ENCODE peak calls at places on chromosomes 3 and 15, in nine cellular contexts. N is osteoblast; S is GM23338; Q is HepG2; O is cardiac muscle cell; E is HCT116; K is prostate gland; J is CD8-positive, alpha-beta memory T cell; R is stomach. Z is an unnamed sample. For H3K4me1, the result is how much of the 10 kb centered on the place peaks cover.

GRCh38 chr3:184261270-184262165 is at the start of gene CAMK2N2:
- DNase-seq in K (peak), R (peak), N (peak), S (peak), Q (peak), J (peak), O (peak), E (no peak), Z (no peak)

GRCh38 chr3:55409802-55410201 is 77.3 kb downstream of the WNT5A start:
- DNase-seq in K (no peak), E (no peak), R (no peak), J (no peak), Q (no peak), N (no peak), S (no peak), O (no peak), Z (no peak)

GRCh38 chr3:191783039-191783438 is 322.1 kb downstream of the PYDC2 start:
- DNase-seq in R (no peak), K (no peak), E (no peak), Q (no peak), N (no peak), J (no peak), O (no peak), S (no peak), Z (no peak)

GRCh38 chr15:42984534-42985034 is 64.0 kb upstream of the TTBK2 start:
- DNase-seq in O (no peak), Q (no peak), J (no peak), K (no peak), N (no peak), R (no peak), S (no peak), E (no peak), Z (no peak)

GRCh38 chr3:36562945-36563344 is 182.6 kb downstream of the STAC start:
- DNase-seq in N (no peak), K (no peak), S (no peak), J (no peak), R (no peak), O (no peak), Q (no peak), E (no peak), Z (no peak)

GRCh38 chr15:93141373-93141790 is 52.4 kb upstream of the RGMA start:
- DNase-seq in Q (no peak), J (peak), N (no peak), R (no peak), O (no peak), E (no peak), K (no peak), S (no peak), Z (peak)

GRCh38 chr3:189646902-189647542 is 15.8 kb downstream of the TP63 start:
- DNase-seq in E (no peak), J (no peak), O (no peak), Q (no peak), K (no peak), N (no peak), R (no peak), S (no peak), Z (no peak)

GRCh38 chr3:56061227-56061626 is 407.0 kb downstream of the ERC2 start:
- DNase-seq in Q (no peak), N (no peak), O (no peak), S (no peak), K (no peak), J (no peak), E (no peak), R (no peak), Z (no peak)

GRCh38 chr3:43190682-43191081 is 84.8 kb upstream of the POMGNT2 start:
- DNase-seq in R (no peak), N (no peak), O (no peak), Q (no peak), K (no peak), J (no peak), E (no peak), S (no peak), Z (no peak)

GRCh38 chr15:82139823-82140268 is 94.0 kb upstream of the MEX3B start:
- DNase-seq in R (no peak), J (no peak), E (peak), S (peak), K (no peak), N (no peak), O (peak), Q (peak), Z (no peak)

GRCh38 chr3:45803252-45803935 is 7.1 kb upstream of the SLC6A20 start:
- DNase-seq in K (no peak), N (no peak), S (no peak), J (no peak), Q (no peak), O (no peak), R (no peak), E (no peak), Z (no peak)

GRCh38 chr15:82624008-82624407 is 23.2 kb downstream of the CPEB1 start:
- DNase-seq in S (no peak), N (peak), K (no peak), O (no peak), Q (no peak), J (no peak), E (no peak), R (no peak), Z (no peak)

GRCh38 chr3:172069473-172069872 is 30.1 kb downstream of the FNDC3B start:
- DNase-seq in S (peak), J (no peak), E (no peak), N (no peak), Q (no peak), R (no peak), O (no peak), K (no peak), Z (no peak)

GRCh38 chr3:172068977-172069376 is 29.6 kb downstream of the FNDC3B start:
- DNase-seq in O (no peak), R (no peak), S (no peak), K (no peak), E (no peak), J (no peak), N (no peak), Q (no peak), Z (no peak)

GRCh38 chr3:172071780-172072179 is 32.4 kb downstream of the FNDC3B start:
- DNase-seq in S (no peak), N (no peak), O (no peak), Q (no peak), E (no peak), J (no peak), K (no peak), R (no peak), Z (no peak)

GRCh38 chr3:172070799-172071198 is 31.4 kb downstream of the FNDC3B start:
- DNase-seq in K (no peak), O (no peak), Q (no peak), R (no peak), S (no peak), N (no peak), E (no peak), J (no peak), Z (no peak)

GRCh38 chr3:172070269-172070668 is 30.9 kb downstream of the FNDC3B start:
- DNase-seq in K (no peak), E (no peak), S (no peak), Q (no peak), R (no peak), O (no peak), J (no peak), N (no peak), Z (no peak)
- H3K4me1 ChIP-seq in K (under half), E (under half), S (half or more), Q (half or more), R (half or more), O (under half), J (under half), N (half or more), Z (half or more)

DNA sequence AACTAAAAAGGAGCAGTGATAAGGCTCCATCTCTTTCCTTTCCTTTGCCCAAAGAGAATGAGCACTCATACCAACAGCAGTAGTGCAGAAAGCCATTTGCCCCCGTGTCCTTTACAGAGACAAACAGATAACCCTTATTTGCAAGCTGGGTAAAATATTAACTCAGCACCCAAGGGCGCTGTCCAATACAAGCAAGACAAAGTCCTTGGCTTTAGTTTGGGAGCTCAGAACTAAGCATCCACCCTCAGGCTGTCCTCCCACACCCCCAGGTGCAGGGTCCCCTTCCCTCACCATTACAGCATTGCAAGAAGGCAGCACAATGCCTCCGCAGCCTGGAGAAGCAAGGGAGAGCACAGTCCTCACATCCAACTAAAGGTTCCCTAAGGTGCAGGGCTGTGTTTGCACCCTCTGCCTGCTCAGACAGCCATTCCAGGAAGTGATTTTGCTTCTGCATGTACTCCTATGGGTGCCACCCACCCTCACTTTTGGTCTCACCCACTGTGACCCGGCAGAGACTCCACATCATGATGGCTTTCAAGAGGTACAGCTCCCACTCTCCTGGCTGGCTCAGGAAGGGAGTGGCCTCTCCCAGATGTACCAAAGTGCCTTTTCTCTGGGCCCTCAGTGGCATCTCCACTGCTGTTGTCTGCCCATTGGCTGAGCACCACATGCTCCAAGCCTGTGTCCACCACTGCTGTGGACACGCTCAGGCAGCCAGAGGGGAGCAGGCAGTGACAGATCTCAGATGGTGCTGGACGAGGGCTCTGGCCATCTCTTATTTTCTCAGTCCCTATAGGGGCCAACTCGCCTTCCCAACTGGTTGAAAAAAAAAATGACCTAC is 34.1 kb upstream of the HES1 start:
- DNase-seq in S (no peak), N (no peak), Q (peak), O (no peak), K (no peak), R (peak), E (no peak), J (no peak), Z (peak)
- H3K4me3 ChIP-seq in S (no peak), N (no peak), Q (peak), O (no peak), K (no peak), R (no peak), E (no peak), J (no peak), Z (no peak)

GRCh38 chr3:152030320-152030719 is 156.9 kb downstream of the SUCNR1 start:
- DNase-seq in E (no peak), J (no peak), N (no peak), S (no peak), R (no peak), K (no peak), O (no peak), Q (no peak), Z (no peak)

GRCh38 chr3:152031321-152031720 is 157.9 kb downstream of the SUCNR1 start:
- DNase-seq in K (no peak), J (no peak), R (no peak), S (no peak), Q (no peak), E (no peak), N (no peak), O (no peak), Z (no peak)

GRCh38 chr3:152021951-152022461 is 148.6 kb downstream of the SUCNR1 start:
- DNase-seq in N (no peak), O (no peak), R (no peak), K (no peak), S (no peak), J (no peak), Q (no peak), E (peak), Z (no peak)

DNA sequence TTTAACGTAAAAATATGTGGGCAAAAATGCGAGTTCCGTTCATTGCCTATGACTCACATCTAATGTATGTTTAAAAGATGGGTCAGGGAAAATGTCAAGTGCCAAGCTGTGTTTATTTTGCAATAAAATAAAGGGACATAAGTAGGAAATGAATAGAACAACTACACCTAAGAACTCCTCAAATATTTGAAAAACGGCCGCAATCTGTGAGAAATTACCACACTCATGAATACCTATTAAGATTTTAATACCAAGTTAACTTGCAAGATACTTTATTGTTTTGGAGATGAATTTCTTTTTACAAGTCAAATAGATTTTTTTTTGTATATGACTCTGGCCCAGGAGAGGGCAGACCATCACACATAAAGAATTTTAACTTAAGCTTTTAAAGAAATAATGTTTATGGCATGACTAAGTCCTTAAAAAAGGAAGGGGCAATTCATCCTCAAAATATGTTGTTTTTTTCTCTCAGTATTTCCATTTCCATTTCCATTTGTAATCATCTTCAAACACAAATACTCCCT is 152.7 kb downstream of the SUCNR1 start:
- DNase-seq in N (no peak), K (no peak), E (peak), J (no peak), R (no peak), O (no peak), Q (no peak), S (no peak), Z (no peak)
- H3K4me1 ChIP-seq in N (under half), K (under half), E (under half), J (under half), R (under half), O (under half), Q (under half), S (under half), Z (under half)

GRCh38 chr15:41230345-41230649 is 260 bp downstream of the EXD1 start:
- DNase-seq in S (no peak), E (no peak), Q (no peak), J (no peak), R (no peak), N (no peak), K (no peak), O (no peak), Z (no peak)
- H3K4me3 ChIP-seq in S (peak), E (no peak), Q (no peak), J (peak), R (peak), N (peak), K (peak), O (peak), Z (no peak)

GRCh38 chr3:16477501-16477900 is 36.0 kb downstream of the RFTN1 start:
- DNase-seq in N (no peak), R (no peak), J (no peak), Q (no peak), E (no peak), O (no peak), S (no peak), K (no peak), Z (no peak)
- H3K4me1 ChIP-seq in N (half or more), R (under half), J (under half), Q (under half), E (under half), O (under half), S (under half), K (under half), Z (under half)

DNA sequence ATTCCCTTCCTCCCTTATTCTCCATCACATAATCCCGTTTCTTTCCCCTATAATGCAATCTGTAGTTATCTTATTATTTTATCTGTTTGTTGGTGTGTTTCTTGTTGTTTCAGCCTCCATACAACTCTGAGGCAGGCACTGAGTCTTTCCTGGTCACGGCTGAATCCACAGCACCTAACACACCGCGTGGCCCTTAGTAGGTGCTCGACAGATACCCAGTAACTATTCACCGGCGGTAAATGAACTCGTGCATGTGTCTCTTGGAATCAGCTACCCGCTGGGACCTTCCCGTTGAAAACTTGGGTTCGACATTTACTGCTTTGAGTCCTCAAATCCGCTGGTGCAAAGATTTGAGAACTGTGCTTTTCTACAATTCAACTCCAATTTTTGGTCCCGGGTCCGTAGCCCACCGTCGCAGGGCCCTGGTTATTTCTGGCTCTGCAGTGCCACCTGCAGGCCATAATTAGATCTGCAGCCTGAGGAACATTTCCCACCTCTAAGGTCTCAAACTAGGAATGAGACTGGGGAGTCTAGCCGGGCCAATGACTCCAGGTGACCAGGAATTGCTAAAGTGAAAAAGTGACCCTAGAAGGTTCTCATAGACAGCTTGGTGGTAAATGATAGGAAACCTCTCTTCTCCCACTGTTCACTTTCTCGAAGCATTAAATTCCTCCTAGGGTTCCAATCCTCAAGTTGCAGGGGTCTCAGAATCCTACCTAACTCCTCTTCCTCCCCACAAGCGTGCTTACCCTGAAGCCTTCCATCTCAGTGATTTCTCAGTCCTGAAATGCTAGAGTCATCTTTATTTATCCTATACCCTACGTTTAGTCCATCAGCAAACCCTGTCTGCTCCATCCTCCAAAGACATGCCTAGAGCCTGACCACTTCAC is 40.0 kb upstream of the TRH start:
- DNase-seq in E (peak), N (no peak), R (no peak), J (peak), O (peak), S (peak), Q (peak), K (no peak), Z (peak)
- H3K4me3 ChIP-seq in E (no peak), N (peak), R (peak), J (no peak), O (no peak), S (no peak), Q (peak), K (peak), Z (no peak)

GRCh38 chr3:71303627-71304260 is 279.8 kb downstream of the FOXP1 start:
- DNase-seq in R (no peak), K (no peak), S (peak), E (no peak), Q (no peak), J (no peak), N (no peak), O (peak), Z (peak)
- H3K4me1 ChIP-seq in R (half or more), K (under half), S (half or more), E (under half), Q (half or more), J (half or more), N (under half), O (half or more), Z (under half)

GRCh38 chr3:14222900-14223594 is 44.4 kb downstream of the LSM3 start:
- DNase-seq in N (no peak), J (no peak), O (no peak), R (no peak), S (no peak), K (no peak), E (no peak), Q (no peak), Z (no peak)
- H3K4me3 ChIP-seq in N (no peak), J (no peak), O (no peak), R (no peak), S (no peak), K (no peak), E (no peak), Q (no peak), Z (no peak)

DNA sequence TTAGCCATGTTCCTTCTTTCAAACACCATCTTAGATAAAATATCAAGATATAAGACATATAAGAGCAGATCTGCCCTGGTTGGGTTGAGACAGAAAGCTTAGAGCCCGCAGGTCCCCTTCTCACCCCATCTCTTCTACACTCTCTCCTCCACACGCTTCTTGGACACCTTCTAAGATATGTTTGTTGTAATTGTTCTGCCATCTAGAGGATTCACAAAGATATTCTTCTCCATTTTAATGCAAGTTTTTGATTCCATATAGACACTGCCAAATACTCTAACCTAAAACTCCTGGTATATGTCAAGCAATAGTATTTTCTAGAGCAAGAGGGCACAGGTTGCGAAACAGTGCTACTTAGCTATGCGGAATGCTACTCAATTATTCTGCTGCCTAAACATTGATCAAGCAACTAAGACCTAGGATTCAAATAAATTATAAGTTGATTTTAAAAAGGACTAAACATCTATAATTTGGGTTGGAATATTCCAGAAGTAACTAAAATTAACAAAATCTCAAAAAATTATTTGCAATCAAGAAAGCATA is 6.8 kb downstream of the CHRM5 start:
- DNase-seq in K (no peak), O (no peak), E (no peak), Q (no peak), R (no peak), N (no peak), J (no peak), S (no peak), Z (no peak)
- H3K4me1 ChIP-seq in K (under half), O (under half), E (under half), Q (under half), R (under half), N (under half), J (under half), S (under half), Z (under half)

Z was measured in mucosa of descending colon.